ENCODE peak calls at places on chromosomes 11 and 22, in eight cellular contexts. C is activated CD8-positive, alpha-beta memory T cell treated with anti-CD3 and anti-CD28 coated beads, Interleukin-2, amount 50 U/mL, for 48 hours; M is stimulated activated CD4-positive, alpha-beta T cell treated with anti-CD3 and anti-CD28 coated beads, Interleukin-1b, Interleukin-23, amount 100 ng/mL, for 24 hours; X is stomach; D is BJ; J is NCI-H524; H is Caco-2; T is fibroblast of gingiva. W is an unnamed sample.

GRCh38 chr11:18769802-18770456 is 21.7 kb downstream of the PTPN5 start:
- DNase-seq in X (no peak), C (no peak), H (no peak), J (peak; percentile 71), D (no peak), M (no peak), T (no peak), W (peak; percentile 53)

GRCh38 chr11:109133159-109133558 is 288.8 kb upstream of the C11orf87 start:
- DNase-seq in T (no peak), M (no peak), H (no peak), D (no peak), C (no peak), X (no peak), J (peak; percentile 66), W (no peak)

GRCh38 chr11:362642-363442 is 6.5 kb upstream of the B4GALNT4 start:
- DNase-seq in M (no peak), X (no peak), D (no peak), C (no peak), T (no peak), J (peak; percentile 29), H (peak; percentile 35), W (no peak)

GRCh38 chr22:29784451-29785361 is 17.5 kb downstream of the UQCR10 start:
- DNase-seq in J (peak; percentile 7), M (no peak), H (no peak), C (no peak), X (peak; percentile 44), D (no peak), T (peak; percentile 26), W (peak; percentile 31)

GRCh38 chr11:76783901-76784813 is 1.0 kb downstream of the TSKU start:
- DNase-seq in M (no peak), D (no peak), X (peak; percentile 56), H (peak; percentile 87), T (peak; percentile 65), J (peak; percentile 75), C (no peak), W (peak; percentile 53)

GRCh38 chr22:49571326-49571725 is 256.3 kb downstream of the BRD1 start:
- DNase-seq in T (no peak), M (no peak), D (no peak), H (no peak), C (peak; percentile 36), X (peak; percentile 20), J (no peak), W (no peak)

GRCh38 chr22:47634342-47634741 is 871.9 kb downstream of the TBC1D22A start:
- DNase-seq in J (no peak), T (no peak), D (no peak), H (no peak), C (no peak), X (no peak), M (no peak), W (no peak)

GRCh38 chr11:2260491-2261364 is 9.7 kb downstream of the ASCL2 start:
- DNase-seq in C (no peak), D (no peak), X (peak; percentile 21), J (no peak), M (no peak), H (peak; percentile 22), T (no peak), W (peak; percentile 14)

GRCh38 chr22:36246718-36247117 is 6.2 kb upstream of the APOL1 start:
- DNase-seq in J (no peak), H (no peak), D (no peak), X (no peak), T (no peak), M (no peak), C (peak; percentile 32), W (no peak)